ENCODE peak calls at places on chromosomes 12 and 14, in seven cellular contexts. N, Q, U, B, A, I and D are unnamed samples.

GRCh38 chr12:85759217-85759616 is 77.0 kb downstream of the RASSF9 start:
- DNase-seq in A (no peak), U (no peak), B (no peak), I (no peak), N (no peak), Q (no peak), D (no peak)

GRCh38 chr14:105153331-105153731 is 15.2 kb downstream of the JAG2 start:
- DNase-seq in U (no peak), A (no peak), I (no peak), N (no peak), Q (no peak), B (no peak), D (no peak)

GRCh38 chr12:110846615-110847566 is at the start of gene CCDC63:
- DNase-seq in Q (peak), B (peak), I (peak), U (peak), A (no peak), N (no peak), D (peak)

GRCh38 chr14:68987653-68988036 is 8.5 kb upstream of the ACTN1 start:
- DNase-seq in A (no peak), B (no peak), N (no peak), Q (peak), I (no peak), U (no peak), D (no peak)

GRCh38 chr14:68509188-68509953 is 283.5 kb downstream of the ZFP36L1 start:
- DNase-seq in U (no peak), I (no peak), N (no peak), A (no peak), Q (no peak), B (no peak), D (no peak)

GRCh38 chr12:8154526-8154925 is 2.3 kb upstream of the ZNF705A start:
- DNase-seq in U (no peak), A (no peak), B (no peak), N (no peak), I (no peak), Q (no peak), D (no peak)

GRCh38 chr12:74964390-74964789 is 245.2 kb downstream of the KCNC2 start:
- DNase-seq in A (no peak), N (no peak), Q (no peak), I (no peak), B (no peak), U (no peak), D (no peak)

GRCh38 chr14:101230161-101230850 is 326.8 kb upstream of the RTL1 start:
- DNase-seq in B (no peak), U (no peak), I (no peak), Q (no peak), N (no peak), A (no peak), D (no peak)

GRCh38 chr12:56333197-56333678 is 562 bp downstream of the PAN2 start:
- DNase-seq in I (no peak), U (peak), A (no peak), N (no peak), Q (no peak), B (no peak), D (no peak)

GRCh38 chr14:36028218-36028617 is 148.3 kb downstream of the PTCSC3 start:
- DNase-seq in A (no peak), I (no peak), B (no peak), U (peak), N (no peak), Q (peak), D (no peak)

GRCh38 chr12:82996168-82996812 is 309.6 kb downstream of the TMTC2 start:
- DNase-seq in A (no peak), U (no peak), N (no peak), I (no peak), B (no peak), Q (peak), D (no peak)

GRCh38 chr14:100332797-100333196 is 9.7 kb downstream of the SLC25A47 start:
- DNase-seq in A (no peak), Q (peak), N (no peak), B (no peak), U (no peak), I (no peak), D (no peak)

GRCh38 chr12:123369209-123369608 is 4.6 kb upstream of the SBNO1 start:
- DNase-seq in Q (no peak), N (no peak), I (no peak), A (no peak), U (no peak), B (no peak), D (no peak)

GRCh38 chr12:57614178-57614947 is 3.1 kb downstream of the ARHGEF25 start:
- DNase-seq in U (no peak), I (no peak), Q (peak), A (no peak), B (no peak), N (no peak), D (no peak)

GRCh38 chr14:68816183-68816942 is 23.5 kb upstream of the ZFP36L1 start:
- DNase-seq in A (peak), U (peak), Q (peak), N (no peak), I (peak), B (peak), D (peak)

GRCh38 chr12:116885496-116885895 is 4.3 kb upstream of the HRK start:
- DNase-seq in I (no peak), N (no peak), B (no peak), A (no peak), U (no peak), Q (peak), D (no peak)

GRCh38 chr12:108357834-108358579 is 18.9 kb upstream of the CMKLR1 start:
- DNase-seq in I (no peak), Q (no peak), A (no peak), N (no peak), B (no peak), U (no peak), D (no peak)

GRCh38 chr14:70254476-70254961 is 65.8 kb upstream of the SLC8A3 start:
- DNase-seq in I (no peak), U (peak), A (no peak), N (no peak), Q (peak), B (no peak), D (peak)

GRCh38 chr12:59040651-59041050 is 120.3 kb upstream of the LRIG3 start:
- DNase-seq in B (no peak), U (no peak), I (no peak), Q (no peak), N (no peak), A (no peak), D (no peak)

GRCh38 chr12:116982721-116983502 is 72.2 kb downstream of the FBXW8 start:
- DNase-seq in N (no peak), A (no peak), B (no peak), I (no peak), Q (no peak), U (no peak), D (no peak)

GRCh38 chr12:96314723-96315122 is 85.5 kb downstream of the CDK17 start:
- DNase-seq in U (no peak), I (no peak), Q (no peak), B (no peak), A (no peak), N (no peak), D (no peak)

GRCh38 chr12:24947541-24948451 is 1.1 kb downstream of the BCAT1 start:
- DNase-seq in B (no peak), N (no peak), Q (no peak), I (no peak), U (no peak), A (no peak), D (no peak)

GRCh38 chr14:99800781-99801180 is 7.6 kb downstream of the EML1 start:
- DNase-seq in N (no peak), B (no peak), U (no peak), Q (no peak), A (no peak), I (no peak), D (no peak)

GRCh38 chr12:114616081-114616480 is 67.9 kb downstream of the TBX3 start:
- DNase-seq in A (no peak), I (no peak), N (no peak), B (no peak), U (no peak), Q (no peak), D (no peak)

GRCh38 chr12:123113038-123113437 is 37.9 kb downstream of the PITPNM2 start:
- DNase-seq in A (no peak), I (no peak), N (no peak), U (no peak), B (no peak), Q (peak), D (no peak)

GRCh38 chr12:9646794-9647622 is 22.5 kb upstream of the CLEC2D start:
- DNase-seq in N (no peak), B (no peak), U (peak), I (no peak), A (no peak), Q (peak), D (no peak)

GRCh38 chr14:26984318-26985177 is 386.7 kb upstream of the NOVA1 start:
- DNase-seq in Q (peak), I (peak), A (no peak), B (no peak), N (no peak), U (peak), D (peak)

GRCh38 chr14:54918427-54918826 is 15.8 kb upstream of the GCH1 start:
- DNase-seq in A (no peak), U (no peak), B (no peak), I (no peak), N (no peak), Q (no peak), D (no peak)

GRCh38 chr12:66359300-66359699 is 57.0 kb downstream of the HELB start:
- DNase-seq in N (no peak), A (no peak), I (no peak), B (no peak), U (no peak), Q (no peak), D (no peak)

GRCh38 chr12:90183201-90183600 is 474.6 kb upstream of the ATP2B1 start:
- DNase-seq in N (no peak), U (no peak), A (no peak), I (no peak), B (no peak), Q (no peak), D (no peak)

GRCh38 chr12:68119724-68120211 is 39.8 kb downstream of the IFNG start:
- DNase-seq in B (peak), I (no peak), A (no peak), U (peak), Q (peak), N (no peak), D (no peak)

GRCh38 chr12:104197264-104197663 is 18.3 kb upstream of the TXNRD1 start:
- DNase-seq in A (no peak), N (no peak), U (no peak), Q (no peak), I (no peak), B (no peak), D (no peak)

GRCh38 chr14:54675236-54676125 is 108.6 kb downstream of the SAMD4A start:
- DNase-seq in N (no peak), I (no peak), Q (no peak), U (no peak), A (no peak), B (no peak), D (no peak)

GRCh38 chr14:63647696-63648410 is 6.2 kb upstream of the WDR89 start:
- DNase-seq in Q (no peak), B (no peak), N (no peak), I (no peak), U (no peak), A (no peak), D (no peak)

GRCh38 chr14:69675246-69675583 is 63.8 kb downstream of the SUSD6 start:
- DNase-seq in A (no peak), N (no peak), U (no peak), Q (no peak), I (no peak), B (no peak), D (no peak)